ENCODE peak calls at places on chromosomes 16 and 17, in seven cellular contexts. V is mesenteric fat pad, T is germinal center, S is neural crest cell, I is glutamatergic neuron, E is T47D, C is NCI-H748 treated with DMSO at 0.1 percent for 48 hours. O is an unnamed sample.

GRCh38 chr16:55641430-55642056 is 14.2 kb upstream of the SLC6A2 start:
- DNase-seq in V (no peak), T (no peak), S (no peak), I (no peak), E (no peak), C (no peak), O (no peak)

GRCh38 chr17:51083976-51084375 is 36.7 kb downstream of the SPAG9 start:
- DNase-seq in V (no peak), T (no peak), S (no peak), I (no peak), E (no peak), C (no peak), O (no peak)

GRCh38 chr17:5770556-5771270 is 186.4 kb upstream of the NLRP1 start:
- DNase-seq in V (no peak), T (no peak), S (no peak), I (no peak), E (no peak), C (peak; percentile 84), O (no peak)

GRCh38 chr17:4678448-4679026 is 25.4 kb downstream of the PELP1 start:
- DNase-seq in V (peak; percentile 28), T (no peak), S (no peak), I (no peak), E (no peak), C (no peak), O (no peak)

GRCh38 chr17:67829331-67829730 is 4.0 kb downstream of the BPTF start:
- DNase-seq in V (no peak), T (no peak), S (no peak), I (no peak), E (no peak), C (no peak), O (no peak)

GRCh38 chr17:41149652-41149985 is at the start of gene KRTAP4-5:
- DNase-seq in V (no peak), T (no peak), S (no peak), I (no peak), E (no peak), C (no peak), O (no peak)

GRCh38 chr17:39194985-39195524 is 2.4 kb downstream of the CACNB1 start:
- DNase-seq in V (no peak), T (no peak), S (no peak), I (no peak), E (no peak), C (no peak), O (no peak)

GRCh38 chr17:81715107-81715871 is 3.2 kb downstream of the SLC25A10 start:
- DNase-seq in V (no peak), T (no peak), S (no peak), I (no peak), E (no peak), C (no peak), O (no peak)

GRCh38 chr16:54939537-54940278 is 9.0 kb downstream of the IRX5 start:
- DNase-seq in V (no peak), T (no peak), S (no peak), I (peak; percentile 68), E (no peak), C (no peak), O (no peak)

GRCh38 chr16:78519896-78520295 is 420.4 kb downstream of the WWOX start:
- DNase-seq in V (no peak), T (no peak), S (no peak), I (no peak), E (no peak), C (no peak), O (no peak)

GRCh38 chr17:31583795-31584340 is 192.4 kb downstream of the RAB11FIP4 start:
- DNase-seq in V (no peak), T (no peak), S (no peak), I (no peak), E (no peak), C (peak; percentile 49), O (no peak)

GRCh38 chr16:83433201-83433600 is 374.6 kb upstream of the HSBP1 start:
- DNase-seq in V (no peak), T (no peak), S (no peak), I (no peak), E (no peak), C (no peak), O (no peak)

GRCh38 chr17:17692353-17693252 is 11.3 kb downstream of the RAI1 start:
- DNase-seq in V (no peak), T (no peak), S (no peak), I (no peak), E (no peak), C (no peak), O (no peak)

GRCh38 chr16:75108792-75109731 is 7.5 kb downstream of the LDHD start:
- DNase-seq in V (no peak), T (peak; percentile 54), S (no peak), I (no peak), E (peak; percentile 56), C (no peak), O (peak; percentile 78)

GRCh38 chr16:57541754-57542435 is 548 bp upstream of the ADGRG5 start:
- DNase-seq in V (peak; percentile 65), T (no peak), S (no peak), I (no peak), E (no peak), C (no peak), O (no peak)

GRCh38 chr17:60067871-60068270 is 10.8 kb downstream of the HEATR6 start:
- DNase-seq in V (no peak), T (no peak), S (no peak), I (no peak), E (no peak), C (no peak), O (no peak)

GRCh38 chr17:46972346-46972745 is 6.7 kb downstream of the RPRML start:
- DNase-seq in V (no peak), T (no peak), S (no peak), I (no peak), E (peak; percentile 26), C (no peak), O (no peak)

GRCh38 chr17:42526031-42526444 is 10.0 kb upstream of the NAGLU start:
- DNase-seq in V (no peak), T (no peak), S (no peak), I (no peak), E (no peak), C (no peak), O (no peak)

O was measured in occipital lobe.